ENCODE peak calls at places on chromosome X, in five cellular contexts. A, N, X, I and C are unnamed samples.

GRCh38 chrX:11264925-11265324 is 28.3 kb upstream of the AMELX start:
- DNase-seq in A (no peak), N (no peak), X (no peak), I (no peak), C (no peak)

GRCh38 chrX:123338240-123338639 is 154.2 kb downstream of the GRIA3 start:
- DNase-seq in A (no peak), N (no peak), X (no peak), I (peak), C (no peak)

GRCh38 chrX:109974906-109975655 is 27.8 kb upstream of the TMEM164 start:
- DNase-seq in A (no peak), N (no peak), X (no peak), I (peak), C (no peak)

GRCh38 chrX:130125090-130125489 is 14.8 kb upstream of the ELF4 start:
- DNase-seq in A (no peak), N (peak), X (no peak), I (no peak), C (peak)

GRCh38 chrX:42664706-42665105 is 113.3 kb downstream of the PPP1R2C start:
- DNase-seq in A (no peak), N (no peak), X (no peak), I (no peak), C (no peak)

GRCh38 chrX:68252664-68253063 is 180.6 kb downstream of the OPHN1 start:
- DNase-seq in A (no peak), N (no peak), X (no peak), I (no peak), C (no peak)

GRCh38 chrX:41559662-41560061 is 112.5 kb downstream of the NYX start:
- DNase-seq in A (peak), N (no peak), X (no peak), I (peak), C (no peak)

GRCh38 chrX:9438950-9439494 is 25.8 kb upstream of the TBL1X start:
- DNase-seq in A (no peak), N (no peak), X (no peak), I (peak), C (no peak)

GRCh38 chrX:44989995-44990770 is 117.2 kb downstream of the KDM6A start:
- DNase-seq in A (no peak), N (no peak), X (no peak), I (no peak), C (no peak)

GRCh38 chrX:74923942-74924448 is 1.3 kb downstream of the NEXMIF start:
- DNase-seq in A (peak), N (no peak), X (no peak), I (no peak), C (no peak)

GRCh38 chrX:76253432-76253831 is 80.6 kb downstream of the PBDC1 start:
- DNase-seq in A (peak), N (no peak), X (peak), I (peak), C (peak)

GRCh38 chrX:9519546-9520210 is 54.8 kb downstream of the TBL1X start:
- DNase-seq in A (no peak), N (no peak), X (no peak), I (no peak), C (no peak)

GRCh38 chrX:14676431-14676830 is 147.1 kb downstream of the GLRA2 start:
- DNase-seq in A (no peak), N (no peak), X (no peak), I (peak), C (peak)

GRCh38 chrX:16418650-16419049 is 231.3 kb upstream of the S100G start:
- DNase-seq in A (no peak), N (no peak), X (no peak), I (no peak), C (no peak)

GRCh38 chrX:150508461-150509367 is 59.7 kb upstream of the MTM1 start:
- DNase-seq in A (peak), N (peak), X (no peak), I (no peak), C (no peak)

GRCh38 chrX:129593137-129593536 is 53.1 kb downstream of the OCRL start:
- DNase-seq in A (no peak), N (no peak), X (no peak), I (peak), C (peak)

GRCh38 chrX:16712116-16712824 is at the start of gene CTPS2:
- DNase-seq in A (peak), N (peak), X (peak), I (peak), C (peak)

GRCh38 chrX:39519213-39519544 is 578.6 kb downstream of the BCOR start:
- DNase-seq in A (no peak), N (no peak), X (no peak), I (peak), C (no peak)

GRCh38 chrX:150989420-150989819 is 6.3 kb downstream of the HMGB3 start:
- DNase-seq in A (no peak), N (no peak), X (no peak), I (no peak), C (no peak)

GRCh38 chrX:12970691-12971202 is 4.2 kb upstream of the TMSB4X start:
- DNase-seq in A (peak), N (no peak), X (no peak), I (peak), C (no peak)

GRCh38 chrX:139734996-139735395 is 27.0 kb upstream of the MCF2 start:
- DNase-seq in A (no peak), N (no peak), X (no peak), I (peak), C (no peak)

GRCh38 chrX:85836868-85837267 is 210.5 kb downstream of the CHM start:
- DNase-seq in A (no peak), N (no peak), X (no peak), I (peak), C (peak)

GRCh38 chrX:148133099-148133725 is 152.1 kb downstream of the FMR1NB start:
- DNase-seq in A (no peak), N (no peak), X (no peak), I (no peak), C (peak)

GRCh38 chrX:133726211-133726630 is 259.2 kb downstream of the GPC3 start:
- DNase-seq in A (no peak), N (no peak), X (no peak), I (peak), C (peak)

GRCh38 chrX:36897690-36898089 is 110.5 kb upstream of the FAM47C start:
- DNase-seq in A (no peak), N (no peak), X (no peak), I (no peak), C (no peak)

GRCh38 chrX:134180566-134180965 is 56.4 kb upstream of the CCDC160 start:
- DNase-seq in A (no peak), N (no peak), X (no peak), I (no peak), C (no peak)

GRCh38 chrX:133544105-133544504 is 128.8 kb upstream of the GPC4 start:
- DNase-seq in A (no peak), N (no peak), X (no peak), I (peak), C (peak)

GRCh38 chrX:133859860-133860259 is 125.5 kb downstream of the GPC3 start:
- DNase-seq in A (no peak), N (no peak), X (no peak), I (peak), C (peak)

GRCh38 chrX:37726346-37726745 is 40.8 kb downstream of the XK start:
- DNase-seq in A (no peak), N (no peak), X (no peak), I (no peak), C (no peak)

GRCh38 chrX:155144926-155145325 is 71.3 kb upstream of the VBP1 start:
- DNase-seq in A (no peak), N (no peak), X (no peak), I (no peak), C (no peak)